ENCODE peak calls at places on chromosome 21, in six cellular contexts. W, L, U, P, I and S are unnamed samples.

GRCh38 chr21:33205476-33205875 is 24.3 kb upstream of the IFNAR2 start:
- DNase-seq in P (no peak), W (no peak), L (peak; percentile 55), I (no peak), U (no peak), S (no peak)

GRCh38 chr21:44916965-44917364 is 3.7 kb downstream of the ITGB2 start:
- DNase-seq in P (no peak), I (no peak), L (no peak), U (no peak), W (no peak), S (no peak)

GRCh38 chr21:45905196-45905595 is 76.4 kb upstream of the COL6A1 start:
- DNase-seq in U (no peak), P (no peak), I (no peak), L (no peak), W (no peak), S (no peak)

GRCh38 chr21:35436899-35437298 is 387.8 kb upstream of the RUNX1 start:
- DNase-seq in I (no peak), L (no peak), U (no peak), P (no peak), W (no peak), S (no peak)

GRCh38 chr21:17370750-17371325 is 142.0 kb upstream of the CXADR start:
- DNase-seq in U (peak; percentile 5), L (no peak), I (no peak), P (no peak), W (peak; percentile 39), S (no peak)

GRCh38 chr21:21463456-21463855 is 465.2 kb downstream of the NCAM2 start:
- DNase-seq in I (no peak), P (no peak), W (no peak), U (peak; percentile 22), L (no peak), S (no peak)

GRCh38 chr21:45954271-45954670 is 27.3 kb upstream of the COL6A1 start:
- DNase-seq in I (no peak), W (no peak), P (peak; percentile 40), L (no peak), U (peak; percentile 76), S (no peak)

GRCh38 chr21:38955495-38955894 is 149.8 kb downstream of the ETS2 start:
- DNase-seq in P (no peak), W (no peak), L (no peak), I (no peak), U (peak; percentile 45), S (no peak)

GRCh38 chr21:33587792-33588484 is 546 bp downstream of the DONSON start:
- DNase-seq in W (peak; percentile 41), L (no peak), U (peak; percentile 41), I (no peak), P (peak; percentile 63), S (peak; percentile 87)

GRCh38 chr21:31493350-31493880 is 149.4 kb upstream of the TIAM1 start:
- DNase-seq in I (no peak), U (no peak), L (no peak), W (no peak), P (no peak), S (no peak)

GRCh38 chr21:44942566-44942965 is 2.7 kb downstream of the SLX9 start:
- DNase-seq in W (no peak), P (no peak), I (no peak), L (no peak), U (no peak), S (no peak)

GRCh38 chr21:41598561-41599511 is 90.9 kb upstream of the TMPRSS2 start:
- DNase-seq in L (no peak), P (no peak), I (no peak), W (no peak), U (no peak), S (no peak)

GRCh38 chr21:45317401-45318145 is 29.9 kb upstream of the POFUT2 start:
- DNase-seq in U (peak; percentile 63), I (no peak), W (no peak), P (no peak), L (no peak), S (no peak)

GRCh38 chr21:33443174-33443573 is 36.6 kb downstream of the TMEM50B start:
- DNase-seq in W (no peak), L (no peak), U (no peak), P (no peak), I (no peak), S (no peak)